ENCODE peak calls at places on chromosomes 12 and 14, in six cellular contexts. C is K562, A is HCT116, Q is HepG2, P is GM12878, Z is H1. B is an unnamed sample.

GRCh38 chr14:33539918-33540357 is 410.9 kb downstream of the EGLN3 start:
- DNase-seq in C (no peak), A (no peak), Q (no peak), P (peak), Z (no peak), B (no peak)

GRCh38 chr12:121939190-121939589 is 20.8 kb downstream of the CFAP251 start:
- DNase-seq in C (no peak), A (no peak), Q (no peak), P (peak), Z (no peak), B (no peak)

GRCh38 chr14:90060965-90061848 is 587 bp upstream of the KCNK13 start:
- DNase-seq in C (peak), A (no peak), Q (no peak), P (no peak), Z (peak), B (no peak)

GRCh38 chr14:35365130-35366047 is 39.2 kb downstream of the NFKBIA start:
- DNase-seq in C (peak), A (peak), Q (peak), P (no peak), Z (no peak), B (peak)

GRCh38 chr12:85273411-85274075 is 6.5 kb upstream of the ALX1 start:
- DNase-seq in C (no peak), A (no peak), Q (no peak), P (no peak), Z (peak), B (no peak)

GRCh38 chr12:34393821-34394150 is 371.5 kb downstream of the ALG10 start:
- DNase-seq in C (no peak), A (no peak), Q (no peak), P (no peak), Z (no peak), B (no peak)

GRCh38 chr12:103800252-103800771 is 40.7 kb downstream of the NT5DC3 start:
- DNase-seq in C (peak), A (no peak), Q (peak), P (no peak), Z (no peak), B (peak)

GRCh38 chr14:92687681-92688433 is 60.6 kb downstream of the LGMN start:
- DNase-seq in C (no peak), A (no peak), Q (no peak), P (no peak), Z (peak), B (no peak)

GRCh38 chr12:132851465-132851864 is 22.8 kb upstream of the GOLGA3 start:
- DNase-seq in C (no peak), A (no peak), Q (no peak), P (no peak), Z (no peak), B (no peak)

GRCh38 chr12:12837025-12837872 is 24.1 kb downstream of the DDX47 start:
- DNase-seq in C (peak), A (peak), Q (peak), P (no peak), Z (peak), B (peak)

GRCh38 chr14:24876009-24876690 is 173.8 kb downstream of the STXBP6 start:
- DNase-seq in C (no peak), A (no peak), Q (no peak), P (no peak), Z (no peak), B (no peak)

GRCh38 chr12:50207424-50207823 is 40.3 kb upstream of the CERS5 start:
- DNase-seq in C (no peak), A (no peak), Q (no peak), P (no peak), Z (no peak), B (no peak)

GRCh38 chr12:1234073-1234472 is 243.1 kb downstream of the ERC1 start:
- DNase-seq in C (no peak), A (no peak), Q (peak), P (no peak), Z (no peak), B (no peak)

GRCh38 chr12:19461986-19462385 is 22.7 kb downstream of the AEBP2 start:
- DNase-seq in C (no peak), A (no peak), Q (no peak), P (no peak), Z (no peak), B (no peak)

GRCh38 chr14:33660248-33660647 is 290.6 kb downstream of the EGLN3 start:
- DNase-seq in C (no peak), A (no peak), Q (no peak), P (no peak), Z (no peak), B (no peak)

GRCh38 chr12:95224202-95225170 is 6.9 kb downstream of the VEZT start:
- DNase-seq in C (no peak), A (no peak), Q (no peak), P (no peak), Z (no peak), B (no peak)

GRCh38 chr14:99425272-99425681 is 55.4 kb downstream of the SETD3 start:
- DNase-seq in C (no peak), A (no peak), Q (no peak), P (no peak), Z (no peak), B (no peak)

GRCh38 chr12:48159976-48160525 is 2.7 kb upstream of the ASB8 start:
- DNase-seq in C (no peak), A (no peak), Q (no peak), P (no peak), Z (no peak), B (no peak)

GRCh38 chr12:120260607-120261006 is 4.9 kb downstream of the PXN start:
- DNase-seq in C (no peak), A (no peak), Q (no peak), P (no peak), Z (no peak), B (no peak)

GRCh38 chr14:39268393-39268792 is 34.7 kb downstream of the MIA2 start:
- DNase-seq in C (no peak), A (no peak), Q (peak), P (no peak), Z (no peak), B (no peak)

GRCh38 chr12:122951979-122952892 is 14.0 kb downstream of the ABCB9 start:
- DNase-seq in C (no peak), A (peak), Q (peak), P (no peak), Z (peak), B (peak)

GRCh38 chr12:42130670-42131402 is 13.8 kb downstream of the GXYLT1 start:
- DNase-seq in C (no peak), A (no peak), Q (no peak), P (no peak), Z (no peak), B (no peak)

GRCh38 chr14:33847066-33847465 is 103.8 kb downstream of the EGLN3 start:
- DNase-seq in C (no peak), A (no peak), Q (no peak), P (no peak), Z (no peak), B (no peak)

GRCh38 chr12:55019784-55020183 is at the start of gene NEUROD4:
- DNase-seq in C (peak), A (peak), Q (peak), P (no peak), Z (peak), B (peak)

DNA sequence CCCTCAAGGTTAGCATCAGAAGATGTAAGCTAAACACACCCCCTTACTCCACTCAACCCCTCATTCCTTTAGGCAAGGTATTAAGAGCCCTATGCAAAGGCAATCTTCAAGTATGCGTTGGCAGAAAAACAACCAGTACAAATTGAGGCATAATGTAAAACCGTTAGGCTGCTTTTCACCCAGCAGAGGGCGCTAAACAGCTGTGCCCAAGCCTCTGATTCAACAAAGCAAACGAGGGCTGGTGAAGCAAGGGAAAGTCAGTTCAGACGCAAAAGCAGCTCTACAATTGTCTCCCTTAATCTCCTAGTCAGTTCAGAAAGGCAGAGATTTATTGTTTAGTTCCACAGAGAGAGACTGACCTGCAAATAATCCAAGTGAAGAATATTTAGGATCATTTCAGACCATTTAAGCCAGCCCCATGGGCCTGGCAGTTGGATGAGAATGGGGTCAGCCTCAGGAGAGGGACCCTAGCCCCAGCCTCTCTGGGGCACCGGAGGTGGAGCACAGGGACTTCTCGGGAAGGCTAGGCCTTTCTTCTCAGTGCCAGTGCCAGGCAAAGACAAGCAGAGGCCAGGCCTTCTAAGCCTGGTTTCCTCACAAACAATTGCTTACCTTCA is 23.5 kb downstream of the DCAF5 start:
- DNase-seq in C (peak), A (peak), Q (peak), P (no peak), Z (peak), B (peak)
- TF ChIP-seq MAX in C (no peak), A (no peak), Q (no peak), P (no peak), Z (no peak), B (no peak)

DNA sequence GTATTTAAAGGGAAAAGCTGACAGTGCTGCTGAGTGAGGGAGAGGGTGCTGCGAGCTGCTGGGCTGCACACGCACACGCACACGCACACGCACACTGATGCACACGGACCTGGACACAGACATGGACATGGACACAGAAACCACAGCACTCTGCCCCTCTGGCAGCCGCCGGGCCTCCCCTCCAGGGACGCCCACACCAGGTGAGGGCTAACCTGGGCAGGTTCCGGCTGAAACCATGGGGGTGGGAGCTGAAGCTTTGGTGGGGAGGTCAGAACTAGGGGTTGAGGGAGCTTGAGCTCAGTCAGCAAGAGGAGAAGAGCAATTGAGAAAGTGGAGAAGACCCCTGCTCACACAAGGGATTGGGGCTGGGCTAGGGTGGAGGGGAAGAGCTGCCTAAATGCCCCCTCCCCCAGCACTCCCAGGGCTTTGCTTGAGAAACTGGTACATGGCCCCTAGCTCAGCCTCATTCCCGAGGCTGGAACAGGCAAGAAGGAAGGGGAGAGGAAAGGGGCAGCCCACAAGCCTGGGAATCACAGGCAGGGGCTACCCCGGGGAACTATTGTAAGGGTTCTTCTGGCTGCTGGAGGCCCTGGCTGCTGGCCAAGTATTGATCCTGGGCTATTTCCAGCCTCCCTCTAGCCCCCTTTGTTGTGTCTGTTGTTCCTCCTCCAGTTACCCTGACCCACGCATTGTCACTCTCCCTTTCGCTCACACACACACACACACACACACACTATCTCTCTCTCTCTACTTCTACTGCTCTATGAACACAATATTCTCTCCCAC is at the start of gene REM2:
- DNase-seq in C (peak), A (no peak), Q (no peak), P (no peak), Z (peak), B (no peak)
- TF ChIP-seq CEBPB in C (no peak), A (no peak), Q (no peak), P (no peak), Z (no peak), B (no peak)

DNA sequence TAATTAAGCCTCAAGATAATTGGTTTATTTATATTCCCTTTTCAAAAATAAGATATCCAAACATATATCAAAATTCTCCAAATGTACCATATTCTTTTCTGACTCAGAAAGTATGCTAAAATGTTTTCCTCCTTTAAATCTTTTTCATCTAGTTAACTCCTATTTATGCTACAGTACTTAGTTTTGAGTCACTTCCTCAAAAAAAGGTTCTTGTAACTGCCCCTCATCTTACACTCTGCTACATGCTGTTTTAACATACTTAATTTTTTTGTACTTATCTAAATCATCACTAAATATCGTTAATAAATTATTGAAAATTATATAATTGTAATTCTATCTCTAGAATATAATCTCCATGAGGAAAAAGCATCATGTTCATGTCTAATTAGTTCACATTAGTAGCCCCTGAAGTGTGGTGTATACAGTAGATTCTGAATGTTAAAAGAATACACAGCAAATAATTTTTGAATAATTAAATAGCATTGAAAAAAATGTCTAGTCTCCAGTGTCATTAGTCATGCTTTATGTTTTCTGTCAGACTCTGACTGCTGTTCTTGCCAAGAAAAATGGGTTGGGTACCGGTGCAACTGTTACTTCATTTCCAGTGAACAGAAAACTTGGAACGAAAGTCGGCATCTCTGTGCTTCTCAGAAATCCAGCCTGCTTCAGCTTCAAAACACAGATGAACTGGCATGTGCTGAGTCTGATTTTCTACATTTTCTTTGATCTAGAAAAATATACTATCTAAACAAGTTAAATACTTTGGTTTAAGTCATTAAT is 3.4 kb downstream of the KLRD1 start:
- DNase-seq in C (no peak), A (no peak), Q (no peak), P (no peak), Z (no peak), B (no peak)
- TF ChIP-seq MAX in C (no peak), A (no peak), Q (no peak), P (no peak), Z (no peak), B (no peak)

GRCh38 chr12:77442633-77443032 is 377.3 kb upstream of the E2F7 start:
- DNase-seq in C (no peak), A (no peak), Q (no peak), P (no peak), Z (no peak), B (no peak)
- TF ChIP-seq CEBPB in C (no peak), A (no peak), Q (no peak), P (no peak), Z (no peak), B (no peak)

GRCh38 chr12:22712083-22712482 is 87.1 kb downstream of the ETNK1 start:
- DNase-seq in C (no peak), A (no peak), Q (no peak), P (no peak), Z (no peak), B (no peak)

GRCh38 chr12:22715254-22715653 is 90.3 kb downstream of the ETNK1 start:
- DNase-seq in C (no peak), A (no peak), Q (no peak), P (no peak), Z (no peak), B (no peak)

GRCh38 chr12:22709292-22709691 is 84.3 kb downstream of the ETNK1 start:
- DNase-seq in C (peak), A (peak), Q (peak), P (peak), Z (no peak), B (peak)
- TF ChIP-seq MAX in C (no peak), A (no peak), Q (no peak), P (no peak), Z (no peak), B (no peak)